ENCODE peak calls at places on chromosome 4, in ten cellular contexts. Q, Y, V, A, C, K, N, D, I and T are unnamed samples.

GRCh38 chr4:91447168-91447567 is 856.6 kb upstream of the GRID2 start:
- DNase-seq in V (no peak), K (no peak), C (no peak), A (no peak), I (no peak), Q (no peak), Y (no peak), N (no peak), D (no peak), T (no peak)

GRCh38 chr4:53189011-53189410 is 176.8 kb downstream of the SCFD2 start:
- DNase-seq in Y (peak; percentile 58), I (no peak), Q (no peak), D (no peak), K (no peak), N (no peak), C (peak; percentile 47), V (no peak), A (no peak), T (no peak)

GRCh38 chr4:140112576-140112975 is 41.4 kb downstream of the MAML3 start:
- DNase-seq in V (no peak), A (no peak), C (no peak), K (no peak), Q (no peak), N (no peak), I (no peak), D (no peak), Y (peak; percentile 20), T (no peak)

GRCh38 chr4:16037901-16038300 is 45.9 kb downstream of the PROM1 start:
- DNase-seq in Q (no peak), V (no peak), K (no peak), A (no peak), D (no peak), I (no peak), Y (no peak), N (no peak), C (no peak), T (no peak)

GRCh38 chr4:118381902-118382301 is 29.1 kb upstream of the PRSS12 start:
- DNase-seq in A (no peak), Y (no peak), D (no peak), Q (no peak), C (no peak), V (no peak), I (no peak), K (no peak), N (no peak), T (no peak)

GRCh38 chr4:78756721-78757120 is 19.4 kb upstream of the BMP2K start:
- DNase-seq in I (no peak), C (no peak), D (no peak), N (no peak), Q (no peak), V (no peak), A (no peak), Y (no peak), K (no peak), T (no peak)

GRCh38 chr4:148315049-148315448 is 127.2 kb downstream of the NR3C2 start:
- DNase-seq in C (peak; percentile 56), Q (no peak), N (no peak), V (no peak), K (no peak), Y (no peak), A (no peak), I (no peak), D (no peak), T (no peak)

GRCh38 chr4:122469457-122469856 is 12.9 kb upstream of the IL2 start:
- DNase-seq in K (no peak), V (no peak), Q (no peak), A (no peak), C (no peak), I (no peak), D (no peak), N (no peak), Y (no peak), T (no peak)

GRCh38 chr4:107835409-107835808 is 10.7 kb downstream of the SGMS2 start:
- DNase-seq in K (no peak), N (no peak), V (no peak), Q (no peak), C (no peak), I (no peak), D (no peak), A (no peak), Y (peak; percentile 44), T (no peak)

GRCh38 chr4:150280081-150280950 is 202.1 kb downstream of the DCLK2 start:
- DNase-seq in I (no peak), A (peak; percentile 21), Q (no peak), K (no peak), N (no peak), C (peak; percentile 67), Y (peak; percentile 79), V (no peak), D (no peak), T (peak; percentile 48)

GRCh38 chr4:15525080-15525479 is 55.4 kb downstream of the CC2D2A start:
- DNase-seq in V (no peak), Y (no peak), K (no peak), C (no peak), Q (no peak), A (no peak), D (no peak), N (no peak), I (peak; percentile 37), T (no peak)

GRCh38 chr4:81606796-81607550 is 135.3 kb upstream of the RASGEF1B start:
- DNase-seq in A (no peak), Q (no peak), K (no peak), I (no peak), C (peak; percentile 22), V (no peak), N (no peak), Y (peak; percentile 41), D (no peak), T (no peak)

GRCh38 chr4:3174371-3175338 is 74.3 kb upstream of the MSANTD1 start:
- DNase-seq in Q (no peak), V (no peak), N (no peak), A (no peak), D (no peak), I (no peak), K (no peak), Y (no peak), C (no peak), T (no peak)

GRCh38 chr4:172978848-172979247 is 189.8 kb upstream of the GALNT7 start:
- DNase-seq in I (no peak), Y (no peak), N (peak; percentile 4), V (no peak), D (no peak), C (no peak), A (no peak), K (no peak), Q (no peak), T (no peak)

GRCh38 chr4:629916-630641 is 4.7 kb downstream of the PDE6B start:
- DNase-seq in Q (no peak), N (no peak), D (no peak), I (no peak), C (no peak), V (no peak), A (no peak), K (no peak), Y (no peak), T (no peak)

GRCh38 chr4:102503831-102504786 is 3.0 kb downstream of the NFKB1 start:
- DNase-seq in D (no peak), N (no peak), V (no peak), Y (no peak), Q (no peak), K (no peak), C (no peak), A (no peak), I (no peak), T (no peak)

GRCh38 chr4:80521438-80521837 is 185.9 kb downstream of the CFAP299 start:
- DNase-seq in Q (no peak), Y (no peak), K (no peak), C (no peak), N (no peak), I (no peak), A (no peak), V (no peak), D (no peak), T (no peak)

GRCh38 chr4:15649914-15650545 is 5.1 kb downstream of the FBXL5 start:
- DNase-seq in Y (peak; percentile 38), K (no peak), A (peak; percentile 67), V (peak; percentile 40), I (peak; percentile 45), C (no peak), D (peak; percentile 89), N (no peak), Q (peak; percentile 61), T (peak; percentile 26)

GRCh38 chr4:68466751-68467150 is 19.5 kb downstream of the TMPRSS11E start:
- DNase-seq in I (no peak), A (no peak), K (no peak), D (no peak), C (no peak), Q (no peak), N (no peak), Y (no peak), V (no peak), T (no peak)

GRCh38 chr4:139163806-139164206 is 13.2 kb downstream of the ELF2 start:
- DNase-seq in A (no peak), I (no peak), D (no peak), K (no peak), Y (no peak), N (no peak), C (no peak), Q (no peak), V (no peak), T (no peak)

GRCh38 chr4:126753592-126753991 is 879.2 kb upstream of the INTU start:
- DNase-seq in V (no peak), D (no peak), A (no peak), Q (no peak), I (no peak), C (no peak), K (no peak), N (no peak), Y (no peak), T (no peak)

GRCh38 chr4:169108303-169108702 is 98.2 kb upstream of the CBR4 start:
- DNase-seq in K (no peak), N (no peak), C (no peak), I (no peak), Y (no peak), D (no peak), Q (no peak), A (no peak), V (no peak), T (no peak)